ENCODE peak calls at places on chromosomes 13 and 19, in seven cellular contexts. G, F, Z, Q, D, K and O are unnamed samples.

GRCh38 chr19:30146346-30146745 is 204.3 kb downstream of the URI1 start:
- DNase-seq in G (no peak), D (no peak), F (no peak), K (no peak), Z (no peak), Q (no peak), O (no peak)

GRCh38 chr13:32471187-32471922 is 43.4 kb upstream of the N4BP2L1 start:
- DNase-seq in Q (no peak), F (no peak), K (peak), G (no peak), D (peak), Z (no peak), O (no peak)

GRCh38 chr13:33150146-33150545 is 133.9 kb downstream of the KL start:
- DNase-seq in K (no peak), D (no peak), Q (no peak), G (no peak), Z (no peak), F (no peak), O (no peak)

GRCh38 chr13:109657395-109657794 is 129.0 kb downstream of the IRS2 start:
- DNase-seq in Q (no peak), D (no peak), K (no peak), F (no peak), G (no peak), Z (no peak), O (no peak)

GRCh38 chr13:74771964-74772363 is 637.8 kb upstream of the KLF12 start:
- DNase-seq in D (no peak), F (peak), K (no peak), Z (no peak), Q (no peak), G (no peak), O (no peak)

GRCh38 chr13:97068146-97068545 is 73.9 kb upstream of the OXGR1 start:
- DNase-seq in Z (no peak), D (no peak), G (no peak), Q (peak), K (no peak), F (no peak), O (no peak)

GRCh38 chr13:100540621-100541020 is 48.0 kb downstream of the GGACT start:
- DNase-seq in F (no peak), D (no peak), Z (peak), G (no peak), Q (no peak), K (no peak), O (no peak)

GRCh38 chr19:35248310-35249145 is at the start of gene LSR:
- DNase-seq in D (no peak), F (no peak), G (no peak), Q (peak), Z (peak), K (peak), O (no peak)

GRCh38 chr19:54373781-54374266 is 9.1 kb upstream of the LAIR1 start:
- DNase-seq in Z (no peak), G (no peak), F (no peak), Q (no peak), D (no peak), K (peak), O (peak)

GRCh38 chr13:100214886-100215285 is 126.0 kb downstream of the PCCA start:
- DNase-seq in G (peak), Q (no peak), F (no peak), Z (no peak), D (no peak), K (no peak), O (no peak)

GRCh38 chr13:90272356-90272755 is 1075.1 kb upstream of the MIR17HG start:
- DNase-seq in Q (no peak), D (no peak), F (no peak), K (no peak), Z (no peak), G (no peak), O (no peak)

GRCh38 chr19:681029-681626 is 4.9 kb downstream of the FSTL3 start:
- DNase-seq in Q (peak), D (peak), F (peak), G (no peak), Z (no peak), K (peak), O (no peak)

GRCh38 chr19:48630289-48631036 is 6.7 kb downstream of the DBP start:
- DNase-seq in Q (peak), K (peak), Z (peak), D (peak), F (no peak), G (no peak), O (no peak)

GRCh38 chr19:45154064-45154827 is 6.5 kb downstream of the NKPD1 start:
- DNase-seq in G (peak), D (no peak), F (peak), K (no peak), Z (no peak), Q (no peak), O (no peak)

GRCh38 chr19:14686411-14686810 is 3.4 kb upstream of the ZNF333 start:
- DNase-seq in G (no peak), K (no peak), D (no peak), Q (peak), Z (no peak), F (no peak), O (no peak)

GRCh38 chr13:73390100-73390499 is 331.3 kb downstream of the KLF5 start:
- DNase-seq in Z (no peak), D (no peak), K (no peak), Q (no peak), G (no peak), F (no peak), O (no peak)

GRCh38 chr19:44887648-44888047 is 3.4 kb upstream of the TOMM40 start:
- DNase-seq in F (no peak), Z (no peak), G (no peak), D (no peak), Q (no peak), K (no peak), O (no peak)

GRCh38 chr13:45792827-45793303 is 58.7 kb downstream of the SIAH3 start:
- DNase-seq in Q (no peak), F (no peak), Z (no peak), D (no peak), G (no peak), K (no peak), O (no peak)

GRCh38 chr19:45780448-45781281 is 1.6 kb downstream of the DMPK start:
- DNase-seq in D (no peak), K (no peak), F (no peak), G (no peak), Z (no peak), Q (no peak), O (no peak)

GRCh38 chr13:22948421-22948820 is 232.4 kb upstream of the SGCG start:
- DNase-seq in G (no peak), D (no peak), Z (no peak), F (no peak), Q (no peak), K (no peak), O (no peak)

GRCh38 chr13:95608640-95609280 is 35.7 kb downstream of the DZIP1 start:
- DNase-seq in Z (no peak), K (no peak), D (no peak), F (no peak), Q (no peak), G (no peak), O (no peak)

DNA sequence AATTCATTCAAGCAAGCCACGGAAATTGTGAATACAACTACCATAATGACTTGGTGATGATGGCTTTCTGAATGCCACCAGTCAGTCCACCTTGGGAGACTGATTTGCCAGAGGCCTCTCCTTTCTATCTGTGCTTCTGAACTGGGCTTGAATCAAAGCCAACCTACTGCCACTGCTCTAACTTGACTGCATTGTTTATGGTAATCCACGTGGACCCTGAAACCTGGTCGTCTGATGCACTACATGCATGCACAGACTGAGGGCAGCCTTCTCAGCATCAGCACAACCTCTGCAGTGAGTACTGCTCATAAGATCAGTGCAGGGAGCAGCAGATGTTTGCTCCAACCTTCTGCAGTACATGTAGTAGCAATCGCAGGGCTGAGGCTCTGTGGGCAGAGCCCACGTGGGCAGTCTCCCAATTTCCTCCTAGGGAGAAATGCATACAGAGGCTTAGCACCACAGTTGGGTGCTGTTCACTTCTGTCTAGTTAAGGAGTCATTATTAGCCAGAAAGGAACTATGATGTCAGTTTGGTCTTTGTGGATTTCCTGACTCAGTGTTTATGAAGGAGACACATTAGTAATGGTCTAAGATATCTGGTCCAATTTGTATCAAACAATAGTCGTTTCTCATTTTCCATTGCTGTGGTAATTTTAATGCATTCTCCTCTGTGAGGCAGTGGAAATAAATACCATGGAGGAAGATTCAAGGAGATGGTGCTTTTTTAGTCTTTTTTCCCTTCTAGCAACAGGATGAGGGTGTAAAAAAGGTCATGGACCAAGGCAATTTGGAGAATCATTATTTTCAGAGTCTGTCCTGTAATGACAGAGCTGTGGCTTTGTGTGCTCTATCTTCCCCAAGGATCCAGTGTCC is 82.5 kb downstream of the AKAP11 start:
- DNase-seq in Q (peak), Z (no peak), D (no peak), F (no peak), G (no peak), K (no peak), O (no peak)
- TF ChIP-seq CTCF in Q (no peak), Z (no peak), D (no peak), F (peak), G (no peak), K (no peak), O (no peak)

GRCh38 chr13:24691381-24691780 is 11.2 kb downstream of the ATP12A start:
- DNase-seq in Q (no peak), F (no peak), K (no peak), G (no peak), D (no peak), Z (no peak), O (no peak)

GRCh38 chr13:24692541-24692940 is 12.3 kb downstream of the ATP12A start:
- DNase-seq in F (peak), G (no peak), D (no peak), K (no peak), Q (no peak), Z (no peak), O (no peak)

GRCh38 chr13:24698686-24699085 is 18.5 kb downstream of the ATP12A start:
- DNase-seq in F (no peak), Z (no peak), Q (no peak), G (no peak), D (no peak), K (no peak), O (no peak)

GRCh38 chr13:24694907-24695306 is 14.7 kb downstream of the ATP12A start:
- DNase-seq in G (no peak), Z (no peak), D (no peak), Q (no peak), F (no peak), K (no peak), O (no peak)

DNA sequence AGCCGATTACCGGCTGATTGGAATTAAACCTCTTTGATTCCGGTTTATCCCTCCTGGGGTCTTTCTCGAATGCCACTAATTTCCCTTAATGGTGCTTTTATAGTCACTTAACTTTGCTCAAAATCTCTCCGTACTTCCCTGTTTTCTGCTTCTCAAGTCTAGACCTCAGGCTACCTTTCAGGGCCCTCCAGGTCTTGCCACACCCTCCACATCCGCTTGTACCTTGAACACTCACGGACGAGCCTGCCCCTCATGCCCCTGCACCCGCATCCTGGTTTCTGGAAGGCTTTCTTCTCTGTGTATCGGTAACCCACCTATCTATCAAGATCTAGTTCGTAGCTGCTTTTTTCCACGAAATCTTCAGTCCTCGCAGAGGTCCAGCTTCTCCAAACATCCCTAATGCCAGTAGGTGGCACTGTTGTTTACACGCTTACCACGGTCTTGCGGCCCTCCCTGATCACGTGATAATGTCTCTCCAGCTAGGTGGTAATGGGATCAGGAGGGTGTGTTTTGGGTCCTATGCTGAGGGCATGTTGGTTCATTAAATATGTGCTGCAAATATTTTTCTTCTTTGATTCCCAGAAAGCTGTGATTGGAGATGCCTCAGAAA is 13.8 kb downstream of the ATP12A start:
- DNase-seq in Q (peak), G (no peak), D (no peak), K (no peak), Z (peak), F (no peak), O (peak)
- TF ChIP-seq CTCF in Q (peak), G (peak), D (peak), K (peak), Z (peak), F (peak), O (peak)

DNA sequence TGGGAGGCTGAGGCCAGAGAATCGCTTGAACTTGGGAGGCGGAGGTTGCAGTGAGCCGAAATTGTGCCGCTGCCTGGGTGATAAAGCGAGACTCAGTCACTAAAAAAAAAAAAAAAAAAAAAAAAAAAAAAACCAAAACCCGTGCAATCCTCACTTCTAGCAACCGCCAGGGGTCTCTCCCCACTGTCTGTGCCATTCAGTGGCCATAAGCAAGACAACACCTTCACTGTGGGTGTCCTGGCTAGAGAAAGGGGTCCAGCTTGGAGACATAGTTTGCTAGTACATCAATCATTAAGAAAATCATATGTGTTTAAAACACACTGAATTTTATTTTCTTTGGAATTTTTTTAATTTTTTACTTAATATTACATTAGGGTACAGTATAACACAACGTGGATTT is 68.2 kb downstream of the RASL11A start:
- DNase-seq in G (no peak), Q (peak), D (no peak), F (no peak), Z (no peak), K (no peak), O (no peak)
- TF ChIP-seq CTCF in G (peak), Q (peak), D (no peak), F (no peak), Z (no peak), K (no peak), O (no peak)

GRCh38 chr19:49862411-49863253 is 4.7 kb downstream of the PNKP start:
- DNase-seq in Z (peak), F (no peak), D (no peak), G (no peak), K (peak), Q (peak), O (no peak)
- TF ChIP-seq CTCF in Z (no peak), F (peak), D (peak), G (peak), K (no peak), Q (peak), O (no peak)

DNA sequence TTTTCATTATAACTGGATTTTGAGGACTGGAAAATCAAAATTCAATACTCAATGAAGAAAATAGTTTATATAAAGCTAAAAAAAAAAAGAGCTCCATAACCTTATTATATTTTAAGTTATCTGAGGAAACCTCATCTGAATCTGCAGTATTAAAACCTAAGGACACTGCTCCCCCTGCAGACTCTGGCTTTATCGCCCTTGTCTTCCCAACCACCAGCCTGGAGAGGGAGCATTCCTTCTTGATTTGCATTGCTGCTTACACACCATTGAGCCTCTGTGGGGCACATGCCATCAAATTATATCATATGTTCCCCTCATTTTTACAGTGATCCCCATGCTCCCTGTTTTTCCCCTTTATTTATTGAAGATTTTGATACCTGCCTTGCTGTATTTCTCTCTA is 871.4 kb upstream of the GPC6 start:
- DNase-seq in G (no peak), F (no peak), K (no peak), Z (peak), Q (peak), D (no peak), O (no peak)
- TF ChIP-seq CTCF in G (no peak), F (no peak), K (peak), Z (no peak), Q (peak), D (peak), O (no peak)

GRCh38 chr19:40662925-40663711 is 27.3 kb downstream of the NUMBL start:
- DNase-seq in F (no peak), K (peak), Z (peak), D (peak), G (peak), Q (peak), O (peak)
- TF ChIP-seq CTCF in F (peak), K (no peak), Z (no peak), D (peak), G (peak), Q (no peak), O (no peak)

DNA sequence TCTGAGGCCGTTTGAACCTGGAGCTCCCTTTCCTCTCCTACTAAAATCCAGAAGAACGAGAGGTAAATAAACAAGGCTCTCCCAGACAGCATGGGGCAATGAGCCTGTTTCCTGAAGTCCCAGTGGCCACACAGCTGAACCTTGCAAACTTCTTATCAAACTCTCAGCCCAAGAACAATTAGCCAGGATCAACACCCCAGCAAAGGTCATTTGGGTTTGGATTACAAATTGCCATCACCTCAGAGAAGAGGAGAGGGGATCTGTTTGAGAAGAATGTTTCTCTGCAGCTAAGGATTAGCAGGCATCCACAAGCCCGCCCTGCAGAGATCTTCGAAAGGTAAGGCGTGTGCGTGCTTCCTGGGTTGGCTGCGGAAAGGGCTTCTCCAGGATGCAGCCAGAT is 201.9 kb upstream of the SOX1 start:
- DNase-seq in D (no peak), K (no peak), Q (no peak), F (no peak), G (no peak), Z (no peak), O (no peak)
- TF ChIP-seq CTCF in D (no peak), K (no peak), Q (no peak), F (no peak), G (no peak), Z (no peak), O (no peak)

GRCh38 chr19:40425450-40426287 is at the start of gene SERTAD1:
- DNase-seq in F (peak), K (peak), Q (peak), D (peak), Z (peak), G (peak), O (peak)
- TF ChIP-seq CTCF in F (peak), K (peak), Q (peak), D (peak), Z (peak), G (peak), O (peak)